ENCODE peak calls at places on chromosomes 7 and 10, in five cellular contexts. P is occipital lobe, I is nephron progenitor cell, S is endothelial cell, N is AG04450. U is an unnamed sample.
A peak's percentile ranks its signal among the peaks of the same experiment; 100 is the strongest.

GRCh38 chr7:81367335-81367801 is 402.5 kb downstream of the HGF start:
- DNase-seq in I (no peak), S (no peak), N (no peak), P (peak; percentile 10), U (peak; percentile 80)

GRCh38 chr10:47176903-47177860 is 122.8 kb upstream of the GDF10 start:
- DNase-seq in I (no peak), P (no peak), S (no peak), N (peak; percentile 27), U (peak; percentile 17)

GRCh38 chr7:30369879-30370278 is 85.5 kb downstream of the ZNRF2 start:
- DNase-seq in I (no peak), P (no peak), N (no peak), S (no peak), U (no peak)

GRCh38 chr7:101717986-101718746 is 89.1 kb upstream of the MYL10 start:
- DNase-seq in I (no peak), N (peak; percentile 34), P (no peak), S (no peak), U (no peak)

GRCh38 chr10:98349508-98349922 is 65.5 kb downstream of the PYROXD2 start:
- DNase-seq in P (no peak), I (no peak), N (peak; percentile 97), S (no peak), U (peak; percentile 100)

GRCh38 chr7:149625339-149625946 is 127.8 kb upstream of the ZNF746 start:
- DNase-seq in P (peak; percentile 46), N (no peak), S (peak; percentile 58), I (peak; percentile 67), U (no peak)

GRCh38 chr10:97427571-97428179 is 1.7 kb downstream of the PGAM1 start:
- DNase-seq in S (peak; percentile 65), N (no peak), I (peak; percentile 40), P (no peak), U (no peak)

GRCh38 chr7:107130487-107131220 is 38.1 kb upstream of the HBP1 start:
- DNase-seq in P (no peak), I (no peak), S (no peak), N (no peak), U (no peak)

GRCh38 chr7:7271094-7271874 is 88.9 kb downstream of the C1GALT1 start:
- DNase-seq in S (no peak), N (no peak), I (no peak), P (no peak), U (no peak)

GRCh38 chr10:48610585-48611093 is 5.8 kb upstream of the ARHGAP22 start:
- DNase-seq in P (no peak), N (no peak), I (no peak), S (no peak), U (no peak)

GRCh38 chr7:16652888-16653287 is 6.9 kb downstream of the BZW2 start:
- DNase-seq in I (no peak), N (no peak), S (no peak), P (no peak), U (no peak)

GRCh38 chr10:120423350-120424197 is 33.5 kb upstream of the PLPP4 start:
- DNase-seq in P (peak; percentile 7), I (peak; percentile 54), S (peak; percentile 59), N (no peak), U (peak; percentile 57)

GRCh38 chr7:38546763-38547162 is 84.4 kb downstream of the AMPH start:
- DNase-seq in S (no peak), N (no peak), P (no peak), I (no peak), U (no peak)

GRCh38 chr10:128055061-128055868 is 71.0 kb downstream of the MKI67 start:
- DNase-seq in I (no peak), P (no peak), N (no peak), S (no peak), U (no peak)

GRCh38 chr10:13955426-13955825 is 368.7 kb downstream of the PRPF18 start:
- DNase-seq in S (no peak), I (no peak), P (no peak), N (no peak), U (no peak)

GRCh38 chr10:58781873-58782488 is 269.3 kb downstream of the BICC1 start:
- DNase-seq in P (no peak), I (peak; percentile 12), N (no peak), S (peak; percentile 30), U (no peak)

GRCh38 chr7:101120315-101120714 is 6.6 kb upstream of the SERPINE1 start:
- DNase-seq in P (no peak), N (no peak), I (no peak), S (no peak), U (no peak)

GRCh38 chr10:97574374-97575100 is 2.0 kb downstream of the ANKRD2 start:
- DNase-seq in N (no peak), S (no peak), P (no peak), I (no peak), U (peak; percentile 37)

GRCh38 chr7:116672596-116673503 is 854 bp downstream of the MET start:
- DNase-seq in P (peak; percentile 15), S (no peak), N (no peak), I (peak; percentile 12), U (no peak)

GRCh38 chr7:132491546-132491945 is 84.7 kb downstream of the PLXNA4 start:
- DNase-seq in N (no peak), I (no peak), P (no peak), S (no peak), U (no peak)

GRCh38 chr10:18594574-18595156 is 56.7 kb downstream of the NSUN6 start:
- DNase-seq in S (peak; percentile 56), N (no peak), P (no peak), I (peak; percentile 7), U (no peak)

GRCh38 chr10:24307696-24308476 is 98.9 kb downstream of the KIAA1217 start:
- DNase-seq in S (no peak), N (no peak), I (no peak), P (no peak), U (no peak)

GRCh38 chr7:3027005-3027404 is 16.7 kb downstream of the CARD11 start:
- DNase-seq in P (no peak), S (no peak), I (no peak), N (no peak), U (no peak)

U was measured in GM04503.